ENCODE peak calls at places on chromosomes 4 and X, in five cellular contexts. E, F, Z, R and O are unnamed samples.

GRCh38 chr4:7333801-7334421 is 100.8 kb downstream of the PSAPL1 start:
- DNase-seq in E (no peak), F (no peak), Z (no peak), R (no peak), O (no peak)

GRCh38 chrX:123085311-123085940 is 98.7 kb upstream of the GRIA3 start:
- DNase-seq in E (peak; percentile 75), F (no peak), Z (no peak), R (no peak), O (no peak)

GRCh38 chrX:81195712-81196111 is 6.0 kb downstream of the HMGN5 start:
- DNase-seq in E (peak; percentile 27), F (no peak), Z (no peak), R (peak; percentile 47), O (peak; percentile 38)

GRCh38 chrX:108443065-108443464 is 3.4 kb downstream of the COL4A5 start:
- DNase-seq in E (no peak), F (no peak), Z (no peak), R (no peak), O (no peak)

GRCh38 chrX:31591355-31591754 is 519.5 kb upstream of the FTHL17 start:
- DNase-seq in E (no peak), F (no peak), Z (no peak), R (no peak), O (no peak)

GRCh38 chrX:17546356-17546755 is 171.4 kb downstream of the NHS start:
- DNase-seq in E (no peak), F (no peak), Z (no peak), R (no peak), O (no peak)

GRCh38 chr4:5503295-5503694 is 205.1 kb downstream of the EVC2 start:
- DNase-seq in E (no peak), F (no peak), Z (no peak), R (no peak), O (no peak)

GRCh38 chr4:160353548-160353947 is 1250.7 kb downstream of the RAPGEF2 start:
- DNase-seq in E (no peak), F (no peak), Z (no peak), R (no peak), O (no peak)

GRCh38 chrX:12469296-12469695 is 321.9 kb upstream of the PRPS2 start:
- DNase-seq in E (no peak), F (no peak), Z (no peak), R (no peak), O (no peak)

GRCh38 chr4:169900241-169900845 is 125.9 kb downstream of the MFAP3L start:
- DNase-seq in E (no peak), F (no peak), Z (no peak), R (no peak), O (no peak)

GRCh38 chrX:25005034-25005381 is 10.8 kb downstream of the ARX start:
- DNase-seq in E (no peak), F (no peak), Z (no peak), R (no peak), O (no peak)

GRCh38 chrX:25003066-25003849 is 12.5 kb downstream of the ARX start:
- DNase-seq in E (no peak), F (no peak), Z (no peak), R (no peak), O (no peak)

GRCh38 chrX:25004040-25004439 is 11.7 kb downstream of the ARX start:
- DNase-seq in E (no peak), F (no peak), Z (no peak), R (no peak), O (no peak)

GRCh38 chrX:25005382-25006185 is 10.2 kb downstream of the ARX start:
- DNase-seq in E (no peak), F (no peak), Z (no peak), R (no peak), O (no peak)

GRCh38 chrX:25004485-25005032 is 11.2 kb downstream of the ARX start:
- DNase-seq in E (no peak), F (no peak), Z (no peak), R (no peak), O (no peak)
- TF ChIP-seq TAF1 in E (no peak), F (no peak), Z (no peak), R (no peak), O (no peak)

GRCh38 chr4:189825466-189825865 is 115.2 kb upstream of the FRG1 start:
- DNase-seq in E (no peak), F (no peak), Z (no peak), R (no peak), O (no peak)

GRCh38 chr4:189828298-189828697 is 112.4 kb upstream of the FRG1 start:
- DNase-seq in E (no peak), F (no peak), Z (no peak), R (no peak), O (no peak)

DNA sequence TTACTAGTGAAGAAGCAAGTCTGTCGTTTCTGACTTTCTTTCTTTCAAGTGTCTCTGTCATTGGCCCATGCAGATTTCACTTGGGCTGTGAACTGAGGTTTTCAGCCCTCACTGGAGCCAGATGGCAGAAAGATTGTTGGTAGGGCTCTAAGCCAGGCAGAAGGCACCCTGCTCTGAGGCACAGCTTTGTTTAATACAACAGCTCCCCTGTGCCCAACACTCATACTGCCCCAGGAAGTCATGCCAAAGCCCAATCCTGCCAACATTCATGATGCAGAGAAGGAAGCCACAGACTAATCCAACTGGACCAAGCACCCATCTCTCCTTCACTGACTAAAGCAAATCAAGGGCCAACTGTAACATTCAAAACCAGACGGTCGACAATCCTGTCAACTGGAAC is 117.1 kb upstream of the FRG1 start:
- DNase-seq in E (no peak), F (no peak), Z (no peak), R (no peak), O (no peak)
- TF ChIP-seq TAF1 in E (no peak), F (no peak), Z (no peak), R (no peak), O (no peak)

GRCh38 chr4:77045490-77045889 is 30.3 kb downstream of the CCNI start:
- DNase-seq in E (no peak), F (no peak), Z (no peak), R (no peak), O (no peak)

GRCh38 chr4:77043507-77044131 is 32.2 kb downstream of the CCNI start:
- DNase-seq in E (no peak), F (no peak), Z (no peak), R (no peak), O (no peak)

GRCh38 chr4:77040856-77041576 is 34.8 kb downstream of the CCNI start:
- DNase-seq in E (no peak), F (no peak), Z (no peak), R (no peak), O (no peak)

GRCh38 chr4:77047037-77047436 is 28.8 kb downstream of the CCNI start:
- DNase-seq in E (peak; percentile 10), F (no peak), Z (no peak), R (peak; percentile 49), O (peak; percentile 14)

DNA sequence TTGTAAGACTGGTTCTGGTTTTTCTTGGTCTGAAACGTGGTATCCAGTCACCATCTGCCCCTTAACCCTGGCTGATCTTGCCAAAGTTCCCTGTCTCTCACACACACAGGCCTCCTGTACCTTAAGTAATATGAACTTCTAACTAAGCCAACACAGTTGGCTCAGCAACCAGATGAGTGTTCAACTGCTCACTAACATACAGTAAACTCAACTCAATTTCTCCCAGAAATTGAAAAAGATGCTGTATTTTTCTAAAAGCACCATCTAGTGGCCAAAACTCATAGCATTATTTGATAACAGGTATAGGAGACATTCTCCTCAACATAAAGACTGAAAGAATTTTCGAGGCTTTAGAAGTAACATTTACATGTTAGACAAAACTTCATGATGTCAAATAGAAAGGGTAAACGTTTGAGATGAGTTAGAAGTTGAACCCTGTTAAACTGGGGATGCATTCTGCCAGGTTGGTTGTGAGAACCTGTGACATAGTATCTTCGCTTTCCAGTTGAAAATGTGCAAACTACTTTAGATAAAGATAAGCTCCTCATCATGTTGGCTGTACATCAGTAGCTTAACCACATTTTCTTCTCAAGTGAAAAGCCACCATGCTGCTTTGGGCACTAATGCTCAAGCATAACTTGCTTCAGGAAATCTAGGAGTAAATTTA is 31.2 kb downstream of the CCNI start:
- DNase-seq in E (peak; percentile 9), F (no peak), Z (no peak), R (peak; percentile 16), O (no peak)
- TF ChIP-seq TAF1 in E (no peak), F (no peak), Z (no peak), R (no peak), O (no peak)

GRCh38 chrX:77900688-77901087 is 1.4 kb downstream of the COX7B start:
- DNase-seq in E (no peak), F (no peak), Z (no peak), R (no peak), O (no peak)

GRCh38 chrX:77893713-77894112 is 1.5 kb downstream of the MAGT1 start:
- DNase-seq in E (no peak), F (no peak), Z (no peak), R (no peak), O (no peak)

GRCh38 chrX:77901506-77901905 is 2.2 kb downstream of the COX7B start:
- DNase-seq in E (no peak), F (no peak), Z (no peak), R (no peak), O (no peak)

GRCh38 chrX:77894921-77895886 is at the start of gene MAGT1:
- DNase-seq in E (peak; percentile 94), F (peak; percentile 45), Z (peak; percentile 36), R (peak; percentile 81), O (peak; percentile 86)

GRCh38 chrX:77899081-77899828 is at the start of gene COX7B:
- DNase-seq in E (peak; percentile 96), F (peak; percentile 19), Z (peak; percentile 25), R (peak; percentile 56), O (peak; percentile 70)
- TF ChIP-seq TAF1 in E (peak; percentile 74), F (peak; percentile 84), Z (peak; percentile 92), R (peak; percentile 95), O (peak; percentile 87)